ENCODE peak calls at places on chromosomes 6 and 20, in six cellular contexts. V is nephron progenitor cell, H is pons, J is endothelial cell, W is GM12878, C is WTC11. Q is an unnamed sample.

GRCh38 chr6:91606148-91606901 is 1019.5 kb upstream of the MAP3K7 start:
- DNase-seq in V (no peak), H (no peak), J (no peak), W (no peak), C (no peak), Q (no peak)

GRCh38 chr6:72952808-72953630 is 272.3 kb downstream of the KHDC1L start:
- DNase-seq in V (no peak), H (no peak), J (no peak), W (no peak), C (no peak), Q (peak; percentile 32)

GRCh38 chr6:167766986-167767714 is 59.6 kb upstream of the AFDN start:
- DNase-seq in V (no peak), H (no peak), J (no peak), W (no peak), C (no peak), Q (peak; percentile 90)

GRCh38 chr6:71721642-71722041 is 164.7 kb upstream of the RIMS1 start:
- DNase-seq in V (no peak), H (no peak), J (no peak), W (no peak), C (no peak), Q (no peak)

GRCh38 chr6:112743343-112743742 is 396.2 kb downstream of the RFPL4B start:
- DNase-seq in V (no peak), H (peak; percentile 17), J (no peak), W (no peak), C (peak; percentile 10), Q (no peak)

GRCh38 chr6:158040051-158040803 is 58.6 kb downstream of the SYNJ2 start:
- DNase-seq in V (no peak), H (no peak), J (no peak), W (peak; percentile 58), C (no peak), Q (no peak)

GRCh38 chr20:32481311-32482103 is 103.6 kb downstream of the NOL4L start:
- DNase-seq in V (no peak), H (peak; percentile 14), J (no peak), W (no peak), C (no peak), Q (no peak)

GRCh38 chr6:73811706-73812105 is 115.7 kb downstream of the CD109 start:
- DNase-seq in V (no peak), H (no peak), J (no peak), W (no peak), C (no peak), Q (no peak)

GRCh38 chr20:63248835-63249591 is 5.2 kb downstream of the NKAIN4 start:
- DNase-seq in V (no peak), H (no peak), J (no peak), W (no peak), C (no peak), Q (no peak)

GRCh38 chr6:10163159-10163962 is 251.5 kb downstream of the TFAP2A start:
- DNase-seq in V (no peak), H (no peak), J (no peak), W (no peak), C (no peak), Q (no peak)

GRCh38 chr6:72363844-72364740 is 257.8 kb upstream of the KCNQ5 start:
- DNase-seq in V (no peak), H (no peak), J (no peak), W (no peak), C (no peak), Q (no peak)

GRCh38 chr6:111276736-111277135 is 189.4 kb downstream of the SLC16A10 start:
- DNase-seq in V (no peak), H (no peak), J (no peak), W (no peak), C (no peak), Q (no peak)

GRCh38 chr6:140623498-140623897 is 1249.0 kb upstream of the CITED2 start:
- DNase-seq in V (no peak), H (no peak), J (no peak), W (no peak), C (no peak), Q (no peak)